ENCODE peak calls at places on chromosomes 5 and 9, in five cellular contexts. T is GM12878, G is HCT116, V is A549, J is K562. A is an unnamed sample.

GRCh38 chr5:96687812-96688453 is 25.8 kb downstream of the CAST start:
- DNase-seq in J (peak), V (peak), G (peak), T (no peak), A (peak)

GRCh38 chr9:126985870-126986498 is 71.4 kb downstream of the RALGPS1 start:
- DNase-seq in G (peak), J (peak), V (peak), T (peak), A (peak)

GRCh38 chr9:121956808-121957207 is 136.3 kb downstream of the TTLL11 start:
- DNase-seq in V (no peak), T (no peak), G (no peak), J (no peak), A (no peak)

GRCh38 chr5:138458856-138459255 is 6.4 kb upstream of the EGR1 start:
- DNase-seq in T (no peak), J (no peak), V (no peak), G (no peak), A (no peak)

GRCh38 chr9:3746296-3747275 is 220.8 kb upstream of the RFX3 start:
- DNase-seq in T (no peak), V (peak), J (no peak), G (peak), A (peak)

GRCh38 chr9:111937781-111938426 is 41.3 kb downstream of the UGCG start:
- DNase-seq in T (peak), G (no peak), J (peak), V (no peak), A (peak)

GRCh38 chr5:66171349-66172344 is 27.5 kb downstream of the SREK1 start:
- DNase-seq in G (no peak), V (peak), T (no peak), J (peak), A (peak)

GRCh38 chr5:127951791-127952190 is 131.8 kb upstream of the SLC12A2 start:
- DNase-seq in V (no peak), T (no peak), G (no peak), J (no peak), A (no peak)

GRCh38 chr9:126761274-126761673 is 43.6 kb upstream of the ZBTB43 start:
- DNase-seq in V (no peak), G (no peak), J (no peak), T (no peak), A (no peak)

GRCh38 chr5:96562614-96563013 is 99.6 kb upstream of the CAST start:
- DNase-seq in V (no peak), T (no peak), J (no peak), G (no peak), A (peak)

DNA sequence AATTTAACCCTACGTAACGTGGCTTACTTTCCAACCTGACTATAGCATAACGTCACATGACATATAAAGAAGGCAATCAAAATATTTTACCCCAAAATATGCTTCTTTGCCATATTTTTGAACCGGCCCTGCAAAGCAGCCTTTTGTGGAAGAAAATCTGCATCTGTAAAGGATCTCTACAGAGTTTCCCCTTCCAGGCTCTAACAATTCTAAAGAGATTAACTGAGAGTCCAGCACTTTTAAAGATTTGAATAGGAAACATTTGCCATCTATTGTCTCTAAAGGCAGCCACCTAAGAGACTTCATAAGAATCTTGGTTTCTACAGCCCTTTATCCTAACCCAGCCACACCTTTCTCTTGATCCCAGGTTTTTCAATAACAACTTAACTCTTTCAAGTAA is 22.7 kb downstream of the AP3B1 start:
- DNase-seq in T (no peak), V (no peak), G (no peak), J (no peak), A (no peak)
- TF ChIP-seq CEBPB in T (no peak), V (no peak), G (no peak), J (no peak), A (no peak)

GRCh38 chr5:147642666-147643065 is 132.8 kb upstream of the DPYSL3 start:
- DNase-seq in G (no peak), T (no peak), J (no peak), V (no peak), A (no peak)
- TF ChIP-seq CEBPB in G (no peak), T (no peak), J (no peak), V (no peak), A (no peak)

DNA sequence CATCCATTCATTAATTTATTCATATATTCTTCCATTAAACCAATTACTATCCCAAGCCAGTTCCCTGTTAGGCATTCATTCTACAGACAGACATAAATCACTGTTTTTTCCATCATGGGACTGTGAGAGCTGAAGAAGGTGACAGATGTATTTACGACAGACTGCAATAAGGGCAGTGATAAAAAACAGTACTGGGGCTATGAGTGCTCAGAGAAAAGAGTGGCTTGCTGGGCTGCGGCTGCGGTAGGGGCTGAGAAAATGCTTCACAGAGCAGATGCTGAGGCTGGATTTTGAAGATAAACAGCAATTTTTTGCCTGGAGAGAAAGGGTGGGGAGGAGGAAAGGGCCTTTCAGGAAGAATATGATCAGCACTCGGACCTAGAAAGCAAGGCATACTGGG is 279.4 kb downstream of the ASTN2 start:
- DNase-seq in T (no peak), G (no peak), V (no peak), J (no peak), A (no peak)
- TF ChIP-seq CEBPB in T (no peak), G (no peak), V (no peak), J (no peak), A (no peak)

GRCh38 chr5:115394531-115394930 is 98.1 kb upstream of the CCDC112 start:
- DNase-seq in J (no peak), T (no peak), V (no peak), G (no peak), A (no peak)

GRCh38 chr5:115396698-115397097 is 100.2 kb upstream of the CCDC112 start:
- DNase-seq in V (no peak), G (no peak), J (no peak), T (no peak), A (peak)

GRCh38 chr5:115396079-115396478 is 99.6 kb upstream of the CCDC112 start:
- DNase-seq in T (no peak), G (no peak), V (no peak), J (no peak), A (no peak)

GRCh38 chr5:115402092-115402491 is 105.6 kb upstream of the CCDC112 start:
- DNase-seq in V (no peak), T (no peak), G (no peak), J (no peak), A (no peak)

GRCh38 chr5:115398726-115399125 is 102.3 kb upstream of the CCDC112 start:
- DNase-seq in T (no peak), J (no peak), V (no peak), G (no peak), A (peak)
- TF ChIP-seq CEBPB in T (no peak), J (no peak), V (no peak), G (no peak), A (peak)

GRCh38 chr5:174418809-174419522 is 305.4 kb upstream of the MSX2 start:
- DNase-seq in G (peak), V (peak), J (no peak), T (no peak), A (no peak)
- TF ChIP-seq CEBPB in G (no peak), V (no peak), J (no peak), T (no peak), A (no peak)

GRCh38 chr5:148992265-148992664 is 70.6 kb downstream of the SH3TC2 start:
- DNase-seq in G (no peak), J (no peak), T (no peak), V (no peak), A (no peak)
- TF ChIP-seq CEBPB in G (no peak), J (no peak), T (no peak), V (no peak), A (no peak)

GRCh38 chr9:34025811-34026210 is 22.9 kb downstream of the UBAP2 start:
- DNase-seq in V (no peak), J (no peak), T (no peak), G (no peak), A (no peak)

GRCh38 chr9:34027845-34028574 is 20.7 kb downstream of the UBAP2 start:
- DNase-seq in V (no peak), T (no peak), G (no peak), J (no peak), A (no peak)

GRCh38 chr9:34025062-34025461 is 23.6 kb downstream of the UBAP2 start:
- DNase-seq in T (no peak), G (no peak), J (no peak), V (no peak), A (peak)
- TF ChIP-seq CEBPB in T (no peak), G (no peak), J (no peak), V (no peak), A (no peak)

DNA sequence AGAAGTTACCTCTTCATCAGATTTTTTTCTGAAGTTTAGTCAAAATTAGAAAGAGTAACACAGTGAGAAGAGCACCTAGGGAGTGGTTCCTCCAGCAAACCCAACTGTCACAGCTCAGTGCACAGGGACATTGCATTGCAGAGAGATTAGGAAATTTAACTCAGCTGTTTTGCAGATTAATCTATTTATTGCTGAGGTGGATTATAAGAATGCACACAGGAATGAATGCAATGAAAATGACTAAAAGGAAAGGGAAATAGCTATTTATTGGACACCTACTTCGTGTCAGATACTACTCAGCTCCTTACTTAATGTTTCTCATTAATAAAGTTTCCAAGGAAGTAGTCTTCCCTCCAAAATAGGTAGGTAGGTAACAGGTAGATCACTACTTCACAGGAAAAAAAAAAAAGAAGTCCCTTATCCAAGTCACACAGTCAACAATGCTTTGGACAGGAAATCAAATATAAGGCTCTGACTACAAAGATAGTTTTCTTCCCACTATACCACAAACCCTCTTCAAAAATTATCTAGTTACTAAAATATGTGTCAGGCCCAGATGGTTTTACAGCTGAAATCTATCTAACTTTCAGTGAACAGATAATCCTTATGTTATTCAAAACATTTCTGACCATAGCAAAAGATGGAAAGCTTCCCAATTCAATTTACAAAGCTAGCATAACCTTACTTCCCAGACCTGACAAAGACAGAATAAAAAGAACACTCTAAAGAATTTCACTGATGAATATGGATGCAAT is 442.2 kb upstream of the MPDZ start:
- DNase-seq in V (no peak), J (no peak), T (no peak), G (no peak), A (peak)
- TF ChIP-seq CEBPB in V (no peak), J (no peak), T (no peak), G (no peak), A (no peak)

DNA sequence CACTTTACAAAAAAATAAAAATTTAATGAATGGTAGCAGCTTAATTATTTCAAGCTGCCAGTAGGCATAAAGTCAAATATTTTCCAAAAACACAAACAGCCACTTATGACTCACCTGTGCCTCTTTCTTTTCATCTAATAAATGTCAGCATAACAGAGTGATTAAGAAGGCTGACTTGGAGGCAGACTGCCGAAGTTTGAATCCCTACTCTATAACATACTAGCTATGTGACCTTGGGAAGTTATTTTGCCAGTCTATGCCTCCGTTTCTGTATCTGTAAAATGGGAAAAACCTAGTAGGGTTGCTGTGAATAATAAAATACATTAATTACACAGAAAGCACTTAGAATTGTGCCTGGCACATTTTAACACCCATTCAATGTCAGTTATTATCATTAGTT is 33.8 kb downstream of the FANCC start:
- DNase-seq in J (no peak), G (no peak), T (no peak), V (no peak), A (no peak)
- TF ChIP-seq CEBPB in J (no peak), G (no peak), T (no peak), V (no peak), A (no peak)